ENCODE peak calls at places on chromosomes 1 and 21, in nine cellular contexts. P is CD8-positive, alpha-beta memory T cell; Y is aorta; R is GM06990; E is HL-60; X is neural progenitor cell; U is ovary; W is fibroblast of lung; I is cardiac fibroblast. T is an unnamed sample.

GRCh38 chr1:180594723-180595122 is 36.0 kb downstream of the OVAAL start:
- DNase-seq in E (no peak), P (no peak), I (peak), U (no peak), Y (no peak), W (no peak), R (no peak), X (peak), T (no peak)

GRCh38 chr1:111272081-111272480 is 18.6 kb upstream of the CHIA start:
- DNase-seq in W (no peak), I (no peak), E (no peak), U (no peak), R (no peak), P (no peak), Y (no peak), X (peak), T (no peak)

GRCh38 chr1:89620664-89621063 is 12.3 kb upstream of the LRRC8C start:
- DNase-seq in I (no peak), E (no peak), U (no peak), R (no peak), Y (no peak), P (no peak), X (no peak), W (no peak), T (no peak)

GRCh38 chr1:47434051-47434842 is 3.6 kb upstream of the FOXD2 start:
- DNase-seq in R (no peak), U (peak), I (peak), Y (peak), X (peak), P (no peak), E (no peak), W (peak), T (peak)

GRCh38 chr1:117661027-117661426 is 55.2 kb downstream of the TENT5C start:
- DNase-seq in U (no peak), W (no peak), P (peak), I (no peak), E (no peak), R (no peak), X (no peak), Y (no peak), T (no peak)

GRCh38 chr1:93672069-93672468 is 9.6 kb downstream of the BCAR3 start:
- DNase-seq in Y (peak), I (peak), P (no peak), X (no peak), R (no peak), U (peak), E (no peak), W (peak), T (peak)

GRCh38 chr1:39959651-39960333 is 4.8 kb downstream of the MFSD2A start:
- DNase-seq in P (no peak), U (no peak), R (no peak), I (no peak), W (no peak), Y (no peak), E (no peak), X (no peak), T (no peak)

GRCh38 chr21:42360317-42360716 is 6.0 kb downstream of the TFF1 start:
- DNase-seq in P (no peak), R (no peak), I (no peak), W (no peak), Y (no peak), E (no peak), U (no peak), X (no peak), T (no peak)

GRCh38 chr1:42145190-42145716 is 8.0 kb upstream of the GUCA2B start:
- DNase-seq in U (no peak), P (no peak), R (no peak), I (no peak), E (no peak), Y (no peak), X (no peak), W (no peak), T (no peak)

GRCh38 chr1:243727503-243728191 is 122.4 kb downstream of the AKT3 start:
- DNase-seq in U (no peak), I (no peak), Y (no peak), R (peak), P (no peak), W (no peak), X (no peak), E (peak), T (no peak)

GRCh38 chr1:109923946-109924275 is 13.3 kb downstream of the CSF1 start:
- DNase-seq in R (no peak), I (no peak), X (no peak), E (no peak), P (no peak), W (no peak), Y (no peak), U (peak), T (no peak)

GRCh38 chr1:160136121-160136925 is 15.1 kb upstream of the ATP1A4 start:
- DNase-seq in E (no peak), R (no peak), X (no peak), P (no peak), Y (no peak), I (no peak), W (no peak), U (no peak), T (no peak)

GRCh38 chr1:206631085-206631509 is 4.2 kb upstream of the DYRK3 start:
- DNase-seq in X (peak), E (peak), R (peak), Y (peak), P (no peak), U (peak), W (peak), I (peak), T (peak)

GRCh38 chr1:154730251-154730650 is 122.3 kb upstream of the ADAR start:
- DNase-seq in I (peak), R (no peak), P (no peak), Y (no peak), U (no peak), X (no peak), E (no peak), W (no peak), T (peak)

GRCh38 chr1:15328785-15329480 is 80.8 kb upstream of the EFHD2 start:
- DNase-seq in W (peak), X (no peak), P (no peak), I (peak), Y (peak), U (peak), E (no peak), R (no peak), T (peak)

GRCh38 chr1:20185834-20186782 is at the start of the genes PLA2G2C and UBXN10:
- DNase-seq in P (peak), Y (peak), I (no peak), R (peak), X (peak), U (peak), W (no peak), E (no peak), T (no peak)

GRCh38 chr1:156119503-156120209 is 5.1 kb downstream of the LMNA start:
- DNase-seq in X (no peak), R (peak), E (peak), Y (peak), U (no peak), P (no peak), W (peak), I (peak), T (peak)

GRCh38 chr1:40477680-40478057 is 579 bp downstream of the ZFP69 start:
- DNase-seq in U (no peak), X (no peak), I (peak), E (no peak), Y (no peak), W (peak), R (no peak), P (no peak), T (peak)

GRCh38 chr1:66623812-66624211 is 89.9 kb downstream of the SGIP1 start:
- DNase-seq in W (peak), R (no peak), I (peak), U (no peak), E (no peak), Y (no peak), X (no peak), P (no peak), T (peak)

GRCh38 chr1:214581785-214582184 is 21.2 kb upstream of the CENPF start:
- DNase-seq in Y (no peak), X (no peak), P (no peak), I (peak), U (no peak), W (peak), E (no peak), R (no peak), T (peak)

GRCh38 chr1:15963968-15964648 is 11.8 kb downstream of the ZBTB17 start:
- DNase-seq in I (no peak), Y (no peak), R (peak), E (no peak), P (no peak), U (no peak), X (no peak), W (no peak), T (no peak)

GRCh38 chr21:45507523-45507875 is 34.7 kb downstream of the SLC19A1 start:
- DNase-seq in X (no peak), E (no peak), W (no peak), P (no peak), Y (peak), I (no peak), U (peak), R (no peak), T (no peak)

GRCh38 chr1:17046043-17046657 is 7.7 kb downstream of the SDHB start:
- DNase-seq in R (no peak), U (no peak), I (peak), E (no peak), X (peak), P (peak), Y (no peak), W (peak), T (peak)

GRCh38 chr1:7526867-7527732 is 244.0 kb upstream of the VAMP3 start:
- DNase-seq in P (no peak), I (peak), U (no peak), R (no peak), E (no peak), X (no peak), W (no peak), Y (no peak), T (no peak)

GRCh38 chr1:156480411-156481192 is 20.0 kb downstream of the MEF2D start:
- DNase-seq in P (peak), Y (peak), U (peak), R (peak), W (no peak), E (peak), X (peak), I (peak), T (no peak)

GRCh38 chr21:31351438-31351837 is 7.4 kb upstream of the TIAM1 start:
- DNase-seq in R (no peak), W (peak), X (no peak), U (no peak), I (peak), Y (no peak), P (no peak), E (no peak), T (peak)

GRCh38 chr21:16308269-16308668 is 578.5 kb downstream of the USP25 start:
- DNase-seq in Y (no peak), X (no peak), R (peak), E (no peak), P (no peak), W (peak), I (peak), U (no peak), T (peak)
- H3K4me3 ChIP-seq in Y (no peak), X (no peak), R (no peak), E (no peak), P (no peak), W (peak), I (peak), U (peak), T (peak)

GRCh38 chr1:25110480-25110879 is 121.8 kb downstream of the SYF2 start:
- DNase-seq in W (no peak), E (no peak), Y (no peak), X (no peak), R (no peak), P (no peak), I (no peak), U (no peak), T (no peak)
- H3K4me3 ChIP-seq in W (no peak), E (no peak), Y (no peak), X (no peak), R (no peak), P (no peak), I (no peak), U (no peak), T (no peak)

GRCh38 chr1:1862905-1863547 is 27.9 kb downstream of the GNB1 start:
- DNase-seq in R (no peak), P (no peak), I (peak), X (no peak), Y (no peak), U (no peak), W (no peak), E (no peak), T (no peak)

GRCh38 chr1:1861339-1861730 is 29.6 kb downstream of the GNB1 start:
- DNase-seq in P (no peak), R (no peak), W (no peak), U (no peak), I (no peak), E (no peak), X (no peak), Y (no peak), T (no peak)

GRCh38 chr1:1853593-1854257 is 37.2 kb downstream of the GNB1 start:
- DNase-seq in R (no peak), I (no peak), P (no peak), X (no peak), U (no peak), W (no peak), E (no peak), Y (no peak), T (no peak)

GRCh38 chr1:1857096-1857703 is 33.7 kb downstream of the GNB1 start:
- DNase-seq in E (no peak), R (no peak), P (no peak), Y (no peak), I (no peak), W (no peak), U (no peak), X (no peak), T (no peak)

GRCh38 chr1:1858382-1859086 is 32.4 kb downstream of the GNB1 start:
- DNase-seq in W (peak), P (peak), E (no peak), U (peak), Y (peak), X (peak), I (peak), R (no peak), T (peak)
- H3K4me3 ChIP-seq in W (peak), P (no peak), E (no peak), U (no peak), Y (no peak), X (no peak), I (peak), R (no peak), T (peak)

GRCh38 chr1:247008406-247008799 is 546 bp upstream of the ZNF695 start:
- DNase-seq in U (no peak), W (no peak), R (no peak), Y (no peak), P (no peak), I (no peak), E (no peak), X (no peak), T (no peak)
- H3K4me3 ChIP-seq in U (no peak), W (peak), R (no peak), Y (no peak), P (no peak), I (peak), E (no peak), X (no peak), T (peak)

T was measured in fibroblast of pulmonary artery.